ENCODE peak calls at places on chromosomes 2 and 18, in four cellular contexts. H is Ammon's horn, X is mesothelial cell of epicardium, P is fibroblast of villous mesenchyme. F is an unnamed sample.
A peak's percentile ranks its signal among the peaks of the same experiment; 100 is the strongest.

GRCh38 chr2:131034122-131035051 is 58.9 kb downstream of the FAM168B start:
- DNase-seq in H (peak; percentile 67), P (no peak), X (peak; percentile 70), F (peak; percentile 64)

GRCh38 chr18:60549338-60549960 is 176.9 kb upstream of the MC4R start:
- DNase-seq in P (peak; percentile 79), H (peak; percentile 78), X (no peak), F (no peak)

GRCh38 chr2:171754254-171754939 is 67.1 kb downstream of the DYNC1I2 start:
- DNase-seq in H (no peak), X (no peak), P (peak; percentile 24), F (no peak)

GRCh38 chr2:27552941-27553340 is 29.9 kb upstream of the ZNF512 start:
- DNase-seq in X (no peak), H (no peak), P (no peak), F (no peak)

GRCh38 chr2:134670955-134671354 is 47.8 kb downstream of the TMEM163 start:
- DNase-seq in P (no peak), X (no peak), H (no peak), F (no peak)

GRCh38 chr2:120134263-120134662 is 88.9 kb downstream of the TMEM185B start:
- DNase-seq in X (no peak), P (peak; percentile 57), H (no peak), F (peak; percentile 69)

GRCh38 chr2:70887208-70887549 is 48.5 kb upstream of the ATP6V1B1 start:
- DNase-seq in P (no peak), H (no peak), X (no peak), F (no peak)

GRCh38 chr2:10239561-10239967 is 63.1 kb upstream of the HPCAL1 start:
- DNase-seq in P (no peak), H (no peak), X (no peak), F (no peak)

GRCh38 chr2:139142252-139142651 is 362.1 kb upstream of the NXPH2 start:
- DNase-seq in H (peak; percentile 2), P (peak; percentile 9), X (no peak), F (no peak)

GRCh38 chr2:241885701-241886643 is 16.4 kb downstream of the RTP5 start:
- DNase-seq in X (no peak), H (no peak), P (no peak), F (no peak)

GRCh38 chr2:11866358-11867335 is 120.2 kb downstream of the LPIN1 start:
- DNase-seq in P (no peak), H (no peak), X (no peak), F (peak; percentile 10)

GRCh38 chr2:36562973-36563532 is 34.9 kb downstream of the FEZ2 start:
- DNase-seq in P (peak; percentile 77), H (peak; percentile 72), X (no peak), F (peak; percentile 83)

GRCh38 chr18:10145523-10145922 is 231.7 kb downstream of the VAPA start:
- DNase-seq in H (no peak), P (no peak), X (no peak), F (peak; percentile 67)

GRCh38 chr2:46072146-46072820 is 224.9 kb upstream of the EPAS1 start:
- DNase-seq in X (no peak), P (peak; percentile 62), H (no peak), F (no peak)

GRCh38 chr2:79580175-79580574 is 67.3 kb downstream of the CTNNA2 start:
- DNase-seq in H (no peak), P (no peak), X (no peak), F (peak; percentile 55)

GRCh38 chr2:204731996-204732395 is 186.7 kb downstream of the PARD3B start:
- DNase-seq in H (no peak), P (peak; percentile 72), X (no peak), F (no peak)

GRCh38 chr18:74185860-74186259 is 37.5 kb downstream of the TIMM21 start:
- DNase-seq in H (no peak), X (no peak), P (no peak), F (peak; percentile 19)

GRCh38 chr2:83103602-83104001 is 1355.5 kb downstream of the SUCLG1 start:
- DNase-seq in H (no peak), X (no peak), P (peak; percentile 90), F (no peak)

GRCh38 chr2:65477590-65477989 is 45.2 kb upstream of the SPRED2 start:
- DNase-seq in H (no peak), X (no peak), P (no peak), F (no peak)

GRCh38 chr2:973129-973528 is 22.5 kb downstream of the SNTG2 start:
- DNase-seq in X (no peak), P (no peak), H (no peak), F (no peak)

GRCh38 chr2:100185105-100185504 is 42.7 kb upstream of the AFF3 start:
- DNase-seq in X (no peak), P (no peak), H (no peak), F (no peak)

GRCh38 chr2:48779019-48779418 is 23.5 kb upstream of the LHCGR start:
- DNase-seq in H (no peak), P (no peak), X (no peak), F (peak; percentile 50)

F was measured in islet precursor cell.